ENCODE peak calls at places on chromosome 3, in four cellular contexts. One of them, this sample, is unnamed.

GRCh38 chr3:30775070-30775469 is 119.4 kb downstream of the GADL1 start:
- DNase-seq in neural progenitor cell: no peak
- DNase-seq in H1: no peak
- DNase-seq in GM23248: no peak
- DNase-seq in this sample: no peak

GRCh38 chr3:37824954-37825328 is 36.7 kb upstream of the CTDSPL start:
- DNase-seq in neural progenitor cell: no peak
- DNase-seq in H1: no peak
- DNase-seq in GM23248: no peak
- DNase-seq in this sample: no peak

GRCh38 chr3:72273615-72274014 is 488.7 kb upstream of the PROK2 start:
- DNase-seq in neural progenitor cell: peak; percentile 63
- DNase-seq in H1: peak; percentile 27
- DNase-seq in GM23248: peak; percentile 58
- DNase-seq in this sample: peak; percentile 97

GRCh38 chr3:172627057-172627809 is 83.6 kb downstream of the NCEH1 start:
- DNase-seq in neural progenitor cell: no peak
- DNase-seq in H1: no peak
- DNase-seq in GM23248: peak; percentile 78
- DNase-seq in this sample: peak; percentile 43

GRCh38 chr3:149790698-149791097 is 1.7 kb downstream of the ANKUB1 start:
- DNase-seq in neural progenitor cell: no peak
- DNase-seq in H1: no peak
- DNase-seq in GM23248: no peak
- DNase-seq in this sample: no peak

GRCh38 chr3:66106788-66107187 is 68.1 kb upstream of the MAGI1 start:
- DNase-seq in neural progenitor cell: no peak
- DNase-seq in H1: no peak
- DNase-seq in GM23248: peak; percentile 16
- DNase-seq in this sample: no peak

GRCh38 chr3:45611619-45612018 is 17.1 kb downstream of the LIMD1 start:
- DNase-seq in neural progenitor cell: peak; percentile 74
- DNase-seq in H1: no peak
- DNase-seq in GM23248: no peak
- DNase-seq in this sample: peak; percentile 16

GRCh38 chr3:54822206-54822605 is 105.7 kb downstream of the LRTM1 start:
- DNase-seq in neural progenitor cell: no peak
- DNase-seq in H1: no peak
- DNase-seq in GM23248: peak; percentile 55
- DNase-seq in this sample: peak; percentile 72

GRCh38 chr3:43883729-43884396 is 193.1 kb downstream of the ABHD5 start:
- DNase-seq in neural progenitor cell: no peak
- DNase-seq in H1: no peak
- DNase-seq in GM23248: no peak
- DNase-seq in this sample: no peak

GRCh38 chr3:38117163-38117716 is 19.7 kb downstream of the ACAA1 start:
- DNase-seq in neural progenitor cell: no peak
- DNase-seq in H1: no peak
- DNase-seq in GM23248: peak; percentile 32
- DNase-seq in this sample: no peak

GRCh38 chr3:37737134-37737533 is 124.5 kb upstream of the CTDSPL start:
- DNase-seq in neural progenitor cell: no peak
- DNase-seq in H1: no peak
- DNase-seq in GM23248: no peak
- DNase-seq in this sample: no peak

GRCh38 chr3:20186600-20187004 is 596 bp upstream of the SGO1 start:
- DNase-seq in neural progenitor cell: no peak
- DNase-seq in H1: no peak
- DNase-seq in GM23248: peak; percentile 58
- DNase-seq in this sample: no peak

GRCh38 chr3:13571264-13571663 is 22.3 kb downstream of the FBLN2 start:
- DNase-seq in neural progenitor cell: no peak
- DNase-seq in H1: no peak
- DNase-seq in GM23248: no peak
- DNase-seq in this sample: no peak

GRCh38 chr3:195763843-195764825 is 43.4 kb downstream of the MUC20 start:
- DNase-seq in neural progenitor cell: no peak
- DNase-seq in H1: no peak
- DNase-seq in GM23248: no peak
- DNase-seq in this sample: no peak

GRCh38 chr3:188280627-188281026 is 126.7 kb downstream of the LPP start:
- DNase-seq in neural progenitor cell: no peak
- DNase-seq in H1: no peak
- DNase-seq in GM23248: no peak
- DNase-seq in this sample: peak; percentile 17

GRCh38 chr3:102178817-102179216 is 256.0 kb upstream of the ZPLD1 start:
- DNase-seq in neural progenitor cell: no peak
- DNase-seq in H1: no peak
- DNase-seq in GM23248: peak; percentile 6
- DNase-seq in this sample: no peak

GRCh38 chr3:35936571-35936970 is 297.2 kb downstream of the ARPP21 start:
- DNase-seq in neural progenitor cell: no peak
- DNase-seq in H1: no peak
- DNase-seq in GM23248: peak; percentile 82
- DNase-seq in this sample: peak; percentile 67

GRCh38 chr3:172256101-172256687 is 192.1 kb downstream of the GHSR start:
- DNase-seq in neural progenitor cell: no peak
- DNase-seq in H1: no peak
- DNase-seq in GM23248: peak; percentile 80
- DNase-seq in this sample: peak; percentile 86

GRCh38 chr3:56624725-56625124 is 58.3 kb downstream of the TASOR start:
- DNase-seq in neural progenitor cell: no peak
- DNase-seq in H1: no peak
- DNase-seq in GM23248: peak; percentile 65
- DNase-seq in this sample: peak; percentile 12

GRCh38 chr3:42476225-42477160 is 25.9 kb upstream of the VIPR1 start:
- DNase-seq in neural progenitor cell: no peak
- DNase-seq in H1: no peak
- DNase-seq in GM23248: peak; percentile 24
- DNase-seq in this sample: no peak

GRCh38 chr3:196108075-196108743 is 26.3 kb upstream of the TFRC start:
- DNase-seq in neural progenitor cell: peak; percentile 20
- DNase-seq in H1: peak; percentile 39
- DNase-seq in GM23248: no peak
- DNase-seq in this sample: no peak

GRCh38 chr3:121648219-121648958 is 12.3 kb downstream of the HCLS1 start:
- DNase-seq in neural progenitor cell: no peak
- DNase-seq in H1: no peak
- DNase-seq in GM23248: no peak
- DNase-seq in this sample: no peak

GRCh38 chr3:153138267-153139210 is 23.5 kb upstream of the RAP2B start:
- DNase-seq in neural progenitor cell: no peak
- DNase-seq in H1: no peak
- DNase-seq in GM23248: peak; percentile 95
- DNase-seq in this sample: peak; percentile 97

GRCh38 chr3:52047295-52047960 is 8.9 kb downstream of the DUSP7 start:
- DNase-seq in neural progenitor cell: no peak
- DNase-seq in H1: no peak
- DNase-seq in GM23248: peak; percentile 17
- DNase-seq in this sample: peak; percentile 52

GRCh38 chr3:23480324-23480704 is 277.2 kb downstream of the UBE2E2 start:
- DNase-seq in neural progenitor cell: no peak
- DNase-seq in H1: no peak
- DNase-seq in GM23248: no peak
- DNase-seq in this sample: no peak

GRCh38 chr3:69791111-69791510 is 51.8 kb downstream of the MITF start:
- DNase-seq in neural progenitor cell: no peak
- DNase-seq in H1: no peak
- DNase-seq in GM23248: peak; percentile 90
- DNase-seq in this sample: peak; percentile 96

GRCh38 chr3:188874576-188874975 is 297.2 kb upstream of the TPRG1 start:
- DNase-seq in neural progenitor cell: peak; percentile 53
- DNase-seq in H1: no peak
- DNase-seq in GM23248: no peak
- DNase-seq in this sample: no peak

GRCh38 chr3:151312972-151313371 is 3.6 kb downstream of the GPR87 start:
- DNase-seq in neural progenitor cell: no peak
- DNase-seq in H1: no peak
- DNase-seq in GM23248: no peak
- DNase-seq in this sample: no peak

GRCh38 chr3:62445267-62445666 is 71.9 kb upstream of the FEZF2 start:
- DNase-seq in neural progenitor cell: no peak
- DNase-seq in H1: no peak
- DNase-seq in GM23248: peak; percentile 23
- DNase-seq in this sample: peak; percentile 23

GRCh38 chr3:46857485-46858341 is 5.5 kb downstream of the MYL3 start:
- DNase-seq in neural progenitor cell: no peak
- DNase-seq in H1: no peak
- DNase-seq in GM23248: no peak
- DNase-seq in this sample: no peak

GRCh38 chr3:173753593-173753992 is 356.0 kb downstream of the NLGN1 start:
- DNase-seq in neural progenitor cell: no peak
- DNase-seq in H1: no peak
- DNase-seq in GM23248: peak; percentile 40
- DNase-seq in this sample: no peak

GRCh38 chr3:72144773-72145505 is 360.0 kb upstream of the PROK2 start:
- DNase-seq in neural progenitor cell: no peak
- DNase-seq in H1: no peak
- DNase-seq in GM23248: no peak
- DNase-seq in this sample: no peak

GRCh38 chr3:172107403-172107802 is 68.0 kb downstream of the FNDC3B start:
- DNase-seq in neural progenitor cell: no peak
- DNase-seq in H1: no peak
- DNase-seq in GM23248: peak; percentile 29
- DNase-seq in this sample: no peak

GRCh38 chr3:140499114-140499757 is 178.6 kb upstream of the TRIM42 start:
- DNase-seq in neural progenitor cell: peak; percentile 47
- DNase-seq in H1: no peak
- DNase-seq in GM23248: peak; percentile 41
- DNase-seq in this sample: no peak

GRCh38 chr3:194337965-194338753 is 13.0 kb downstream of the CPN2 start:
- DNase-seq in neural progenitor cell: no peak
- DNase-seq in H1: no peak
- DNase-seq in GM23248: no peak
- DNase-seq in this sample: no peak

GRCh38 chr3:123090700-123091585 is 24.1 kb downstream of the PDIA5 start:
- DNase-seq in neural progenitor cell: peak; percentile 67
- DNase-seq in H1: no peak
- DNase-seq in GM23248: no peak
- DNase-seq in this sample: peak; percentile 56

DNA sequence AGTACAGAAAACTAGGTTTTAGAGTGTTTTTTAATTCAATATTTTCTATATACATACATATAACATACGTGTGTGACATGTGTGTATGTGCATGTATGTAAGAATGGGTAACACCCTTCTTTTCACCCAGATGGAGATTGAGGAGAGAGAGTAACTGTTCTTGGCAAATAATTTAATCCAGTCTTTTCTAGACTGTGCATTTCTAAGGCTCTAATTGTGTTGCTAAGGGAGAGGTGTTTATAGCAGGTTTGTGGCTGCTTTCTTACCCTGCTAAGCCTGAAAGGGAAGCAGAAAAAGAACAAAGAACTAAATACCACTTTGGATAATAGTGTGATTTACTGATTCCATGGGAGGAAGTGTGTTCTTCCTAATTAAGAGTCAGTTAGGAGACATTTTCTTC is 46.0 kb upstream of the ALDH1L1 start:
- DNase-seq in neural progenitor cell: peak; percentile 22
- DNase-seq in H1: no peak
- DNase-seq in GM23248: no peak
- DNase-seq in this sample: no peak
- H3K9ac ChIP-seq in neural progenitor cell: no peak overlapping the region
- H3K9ac ChIP-seq in H1: no peak overlapping the region
- H3K9ac ChIP-seq in GM23248: no peak overlapping the region
- H3K9ac ChIP-seq in this sample: no peak overlapping the region

GRCh38 chr3:183697123-183697609 is 431 bp upstream of the YEATS2 start:
- DNase-seq in neural progenitor cell: no peak
- DNase-seq in H1: no peak
- DNase-seq in GM23248: no peak
- DNase-seq in this sample: no peak

GRCh38 chr3:183699238-183699947 is 1.8 kb downstream of the YEATS2 start:
- DNase-seq in neural progenitor cell: no peak
- DNase-seq in H1: no peak
- DNase-seq in GM23248: no peak
- DNase-seq in this sample: no peak

GRCh38 chr3:183697610-183698317 is at the start of gene YEATS2:
- DNase-seq in neural progenitor cell: peak; percentile 86
- DNase-seq in H1: peak; percentile 17
- DNase-seq in GM23248: peak; percentile 83
- DNase-seq in this sample: peak; percentile 57

GRCh38 chr3:183698760-183699159 is 1.2 kb downstream of the YEATS2 start:
- DNase-seq in neural progenitor cell: peak; percentile 36
- DNase-seq in H1: no peak
- DNase-seq in GM23248: peak; percentile 59
- DNase-seq in this sample: peak; percentile 43

GRCh38 chr3:183698318-183698731 is 728 bp downstream of the YEATS2 start:
- DNase-seq in neural progenitor cell: peak; percentile 65
- DNase-seq in H1: no peak
- DNase-seq in GM23248: peak; percentile 72
- DNase-seq in this sample: peak; percentile 36
- H3K4me3 ChIP-seq in neural progenitor cell: peak overlapping the region; percentile 95
- H3K4me3 ChIP-seq in H1: peak overlapping the region; percentile 95
- H3K4me3 ChIP-seq in GM23248: peak overlapping the region; percentile 94
- H3K4me3 ChIP-seq in this sample: peak overlapping the region; percentile 95

GRCh38 chr3:179450901-179451334 is 352 bp downstream of the GNB4 start:
- DNase-seq in neural progenitor cell: peak; percentile 45
- DNase-seq in H1: no peak
- DNase-seq in GM23248: peak; percentile 72
- DNase-seq in this sample: peak; percentile 42
- TF ChIP-seq EZH2 in neural progenitor cell: no peak
- TF ChIP-seq EZH2 in H1: no peak
- TF ChIP-seq EZH2 in GM23248: no peak
- TF ChIP-seq EZH2 in this sample: no peak

DNA sequence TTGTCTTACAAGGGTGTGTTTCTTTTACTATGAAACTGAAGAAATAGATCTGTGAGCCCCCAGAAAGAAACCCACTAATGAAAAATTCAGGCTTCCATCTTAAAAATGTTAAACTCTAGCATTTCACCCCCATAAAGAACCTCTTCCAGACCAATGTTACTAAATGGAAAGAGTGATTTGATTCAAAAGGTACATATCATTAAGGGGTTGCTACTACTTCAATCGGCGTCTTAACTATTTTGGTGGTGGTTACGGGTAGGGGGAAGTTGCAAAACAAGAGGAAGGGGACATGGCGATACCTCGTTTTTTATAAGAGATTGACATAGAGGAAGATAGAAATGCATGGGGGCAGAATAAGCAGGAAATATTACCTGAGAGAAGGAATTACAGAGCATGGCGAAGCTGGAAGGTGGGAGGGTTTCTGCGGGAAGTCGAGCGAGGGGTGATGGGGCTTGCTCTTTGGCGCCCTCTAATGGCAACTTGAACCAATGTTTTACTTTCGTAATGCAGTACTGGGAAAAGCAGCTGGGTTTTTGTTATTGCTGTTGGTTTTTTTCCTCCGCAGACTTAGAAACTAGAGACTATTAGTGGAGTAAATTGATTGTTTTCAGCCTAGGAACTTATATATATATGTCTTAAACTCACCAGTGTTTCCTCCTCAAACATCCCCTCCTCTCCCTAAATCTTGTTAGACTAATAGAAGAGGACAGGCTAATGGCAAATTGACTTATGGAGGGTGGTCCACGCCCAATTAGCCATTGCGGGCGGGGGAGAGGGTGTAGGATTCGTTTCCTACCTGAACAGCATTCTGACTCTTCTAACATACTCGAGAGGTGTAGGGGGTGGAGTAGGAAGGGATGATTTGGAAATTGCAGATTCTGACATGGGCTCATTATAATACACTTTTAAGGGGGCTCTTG is 11.3 kb upstream of the SOX2 start:
- DNase-seq in neural progenitor cell: peak; percentile 91
- DNase-seq in H1: no peak
- DNase-seq in GM23248: peak; percentile 78
- DNase-seq in this sample: peak; percentile 77
- H3K9ac ChIP-seq in neural progenitor cell: no peak overlapping the region
- H3K9ac ChIP-seq in H1: no peak overlapping the region
- H3K9ac ChIP-seq in GM23248: no peak overlapping the region
- H3K9ac ChIP-seq in this sample: no peak overlapping the region

This sample was measured in fibroblast of lung.